ENCODE peak calls at places on chromosomes 7 and 10, in seven cellular contexts. One of them, this sample, is unnamed.

GRCh38 chr7:123879628-123880027 is 34.7 kb downstream of the HYAL4 start:
- DNase-seq in lung: no peak
- DNase-seq in psoas muscle: no peak
- DNase-seq in left ventricle myocardium inferior: no peak
- DNase-seq in heart right ventricle: no peak
- DNase-seq in Peyer's patch: no peak
- DNase-seq in adrenal gland: no peak
- DNase-seq in this sample: no peak

GRCh38 chr10:36531621-36532020 is 593.8 kb upstream of the ANKRD30A start:
- DNase-seq in lung: no peak
- DNase-seq in psoas muscle: no peak
- DNase-seq in left ventricle myocardium inferior: no peak
- DNase-seq in heart right ventricle: no peak
- DNase-seq in Peyer's patch: no peak
- DNase-seq in adrenal gland: no peak
- DNase-seq in this sample: no peak

GRCh38 chr10:49650724-49651034 is 28.8 kb upstream of the C10orf53 start:
- DNase-seq in lung: no peak
- DNase-seq in psoas muscle: no peak
- DNase-seq in left ventricle myocardium inferior: no peak
- DNase-seq in heart right ventricle: no peak
- DNase-seq in Peyer's patch: no peak
- DNase-seq in adrenal gland: no peak
- DNase-seq in this sample: no peak

GRCh38 chr7:17370901-17371550 is 72.6 kb downstream of the AHR start:
- DNase-seq in lung: no peak
- DNase-seq in psoas muscle: no peak
- DNase-seq in left ventricle myocardium inferior: no peak
- DNase-seq in heart right ventricle: no peak
- DNase-seq in Peyer's patch: no peak
- DNase-seq in adrenal gland: no peak
- DNase-seq in this sample: no peak

GRCh38 chr10:120794390-120794789 is 56.8 kb upstream of the WDR11 start:
- DNase-seq in lung: no peak
- DNase-seq in psoas muscle: no peak
- DNase-seq in left ventricle myocardium inferior: no peak
- DNase-seq in heart right ventricle: no peak
- DNase-seq in Peyer's patch: no peak
- DNase-seq in adrenal gland: no peak
- DNase-seq in this sample: no peak

GRCh38 chr7:73738220-73738611 is 386 bp downstream of the ABHD11 start:
- DNase-seq in lung: peak; percentile 64
- DNase-seq in psoas muscle: peak; percentile 63
- DNase-seq in left ventricle myocardium inferior: peak; percentile 52
- DNase-seq in heart right ventricle: no peak
- DNase-seq in Peyer's patch: peak; percentile 71
- DNase-seq in adrenal gland: peak; percentile 74
- DNase-seq in this sample: no peak

GRCh38 chr7:137990251-137990901 is 11.5 kb downstream of the CREB3L2 start:
- DNase-seq in lung: no peak
- DNase-seq in psoas muscle: no peak
- DNase-seq in left ventricle myocardium inferior: no peak
- DNase-seq in heart right ventricle: peak; percentile 30
- DNase-seq in Peyer's patch: peak; percentile 9
- DNase-seq in adrenal gland: peak; percentile 42
- DNase-seq in this sample: no peak

GRCh38 chr7:138872576-138872975 is 74.6 kb upstream of the ATP6V0A4 start:
- DNase-seq in lung: no peak
- DNase-seq in psoas muscle: no peak
- DNase-seq in left ventricle myocardium inferior: no peak
- DNase-seq in heart right ventricle: no peak
- DNase-seq in Peyer's patch: no peak
- DNase-seq in adrenal gland: no peak
- DNase-seq in this sample: no peak

GRCh38 chr7:66529889-66530615 is 98.6 kb upstream of the KCTD7 start:
- DNase-seq in lung: no peak
- DNase-seq in psoas muscle: no peak
- DNase-seq in left ventricle myocardium inferior: no peak
- DNase-seq in heart right ventricle: no peak
- DNase-seq in Peyer's patch: no peak
- DNase-seq in adrenal gland: no peak
- DNase-seq in this sample: no peak

GRCh38 chr10:105868935-105869334 is 1227.8 kb downstream of the SORCS3 start:
- DNase-seq in lung: no peak
- DNase-seq in psoas muscle: no peak
- DNase-seq in left ventricle myocardium inferior: no peak
- DNase-seq in heart right ventricle: no peak
- DNase-seq in Peyer's patch: no peak
- DNase-seq in adrenal gland: no peak
- DNase-seq in this sample: no peak

GRCh38 chr10:58967551-58968418 is 208.7 kb upstream of the PHYHIPL start:
- DNase-seq in lung: no peak
- DNase-seq in psoas muscle: no peak
- DNase-seq in left ventricle myocardium inferior: peak; percentile 18
- DNase-seq in heart right ventricle: peak; percentile 8
- DNase-seq in Peyer's patch: no peak
- DNase-seq in adrenal gland: no peak
- DNase-seq in this sample: no peak

GRCh38 chr10:24360286-24361127 is 151.6 kb downstream of the KIAA1217 start:
- DNase-seq in lung: peak; percentile 40
- DNase-seq in psoas muscle: peak; percentile 76
- DNase-seq in left ventricle myocardium inferior: peak; percentile 72
- DNase-seq in heart right ventricle: peak; percentile 76
- DNase-seq in Peyer's patch: peak; percentile 20
- DNase-seq in adrenal gland: peak; percentile 94
- DNase-seq in this sample: no peak

GRCh38 chr7:55344840-55345239 is 20.3 kb upstream of the LANCL2 start:
- DNase-seq in lung: no peak
- DNase-seq in psoas muscle: no peak
- DNase-seq in left ventricle myocardium inferior: no peak
- DNase-seq in heart right ventricle: no peak
- DNase-seq in Peyer's patch: no peak
- DNase-seq in adrenal gland: no peak
- DNase-seq in this sample: no peak

GRCh38 chr7:35869810-35870209 is 69.0 kb downstream of the SEPTIN7 start:
- DNase-seq in lung: no peak
- DNase-seq in psoas muscle: no peak
- DNase-seq in left ventricle myocardium inferior: no peak
- DNase-seq in heart right ventricle: peak; percentile 30
- DNase-seq in Peyer's patch: no peak
- DNase-seq in adrenal gland: no peak
- DNase-seq in this sample: no peak

GRCh38 chr7:156497776-156498509 is 142.6 kb upstream of the RNF32 start:
- DNase-seq in lung: peak; percentile 18
- DNase-seq in psoas muscle: no peak
- DNase-seq in left ventricle myocardium inferior: no peak
- DNase-seq in heart right ventricle: no peak
- DNase-seq in Peyer's patch: no peak
- DNase-seq in adrenal gland: no peak
- DNase-seq in this sample: no peak

GRCh38 chr10:22931948-22932347 is 4.1 kb downstream of the ARMC3 start:
- DNase-seq in lung: no peak
- DNase-seq in psoas muscle: no peak
- DNase-seq in left ventricle myocardium inferior: no peak
- DNase-seq in heart right ventricle: no peak
- DNase-seq in Peyer's patch: no peak
- DNase-seq in adrenal gland: no peak
- DNase-seq in this sample: no peak

GRCh38 chr7:7239346-7239745 is 57.0 kb downstream of the C1GALT1 start:
- DNase-seq in lung: no peak
- DNase-seq in psoas muscle: no peak
- DNase-seq in left ventricle myocardium inferior: no peak
- DNase-seq in heart right ventricle: no peak
- DNase-seq in Peyer's patch: no peak
- DNase-seq in adrenal gland: no peak
- DNase-seq in this sample: no peak

GRCh38 chr10:114943000-114943399 is 5.0 kb downstream of the TRUB1 start:
- DNase-seq in lung: no peak
- DNase-seq in psoas muscle: peak; percentile 25
- DNase-seq in left ventricle myocardium inferior: peak; percentile 24
- DNase-seq in heart right ventricle: peak; percentile 67
- DNase-seq in Peyer's patch: no peak
- DNase-seq in adrenal gland: peak; percentile 72
- DNase-seq in this sample: no peak

GRCh38 chr7:18555120-18555519 is 59.6 kb downstream of the HDAC9 start:
- DNase-seq in lung: no peak
- DNase-seq in psoas muscle: no peak
- DNase-seq in left ventricle myocardium inferior: no peak
- DNase-seq in heart right ventricle: no peak
- DNase-seq in Peyer's patch: no peak
- DNase-seq in adrenal gland: no peak
- DNase-seq in this sample: no peak
- H3K27ac ChIP-seq in lung: no peak overlapping the region
- H3K27ac ChIP-seq in psoas muscle: no peak overlapping the region
- H3K27ac ChIP-seq in left ventricle myocardium inferior: peak overlapping the region; percentile 20
- H3K27ac ChIP-seq in heart right ventricle: peak overlapping the region; percentile 7
- H3K27ac ChIP-seq in Peyer's patch: no peak overlapping the region
- H3K27ac ChIP-seq in adrenal gland: no peak overlapping the region
- H3K27ac ChIP-seq in this sample: no peak overlapping the region

DNA sequence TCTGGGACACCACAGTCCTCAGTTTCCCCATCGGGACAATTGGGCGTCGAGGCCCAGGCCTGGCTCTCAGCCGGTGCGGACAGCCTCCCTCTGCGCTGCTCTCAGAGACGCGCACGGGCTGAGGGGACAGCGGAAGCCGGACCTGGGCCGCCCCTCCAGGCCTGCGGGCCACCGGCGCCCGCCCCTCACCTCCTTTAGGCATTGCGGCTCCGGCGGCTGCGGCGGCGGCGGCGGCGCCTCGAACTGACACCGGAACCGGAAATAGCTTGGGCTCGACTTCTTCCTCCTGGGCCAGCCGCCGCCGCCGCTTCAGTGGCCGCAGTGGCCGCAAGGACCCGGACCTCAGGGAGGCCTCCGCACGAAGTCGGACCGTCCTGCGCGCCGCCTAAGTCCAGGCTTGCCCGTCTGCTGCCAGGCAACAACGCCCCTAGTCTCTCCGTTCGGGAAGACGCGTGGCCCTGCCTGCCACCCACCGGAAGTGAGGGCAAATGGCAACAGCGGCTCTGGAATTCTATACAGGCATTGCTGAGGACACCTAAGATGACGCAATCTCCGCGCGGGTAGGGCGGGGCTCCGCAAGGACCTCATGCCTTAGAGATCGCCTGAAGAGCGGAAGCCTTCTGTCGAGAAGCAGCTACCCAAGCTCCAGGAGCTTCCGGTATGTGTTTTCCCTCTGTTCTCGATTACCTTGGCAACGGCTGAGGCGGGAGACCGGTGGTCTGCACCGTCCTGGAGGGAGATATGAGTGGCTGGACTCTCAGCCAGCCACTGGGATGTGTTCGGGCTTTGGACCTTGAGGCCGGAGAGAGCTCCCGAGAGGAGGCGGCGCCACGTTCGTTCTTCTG is at the start of the genes BUD31 and PDAP1:
- DNase-seq in lung: peak; percentile 93
- DNase-seq in psoas muscle: peak; percentile 95
- DNase-seq in left ventricle myocardium inferior: peak; percentile 93
- DNase-seq in heart right ventricle: peak; percentile 93
- DNase-seq in Peyer's patch: peak; percentile 92
- DNase-seq in adrenal gland: peak; percentile 98
- DNase-seq in this sample: peak; percentile 90
- H3K4me3 ChIP-seq in lung: peak within 1 kb of the TSS; percentile 92
- H3K4me3 ChIP-seq in psoas muscle: peak within 1 kb of the TSS; percentile 95
- H3K4me3 ChIP-seq in left ventricle myocardium inferior: peak within 1 kb of the TSS; percentile 99
- H3K4me3 ChIP-seq in heart right ventricle: peak within 1 kb of the TSS; percentile 100
- H3K4me3 ChIP-seq in Peyer's patch: peak within 1 kb of the TSS; percentile 84
- H3K4me3 ChIP-seq in adrenal gland: peak within 1 kb of the TSS; percentile 99
- H3K4me3 ChIP-seq in this sample: peak within 1 kb of the TSS; percentile 99

GRCh38 chr10:26215534-26215922 is 1.0 kb upstream of the GAD2 start:
- DNase-seq in lung: no peak
- DNase-seq in psoas muscle: no peak
- DNase-seq in left ventricle myocardium inferior: no peak
- DNase-seq in heart right ventricle: no peak
- DNase-seq in Peyer's patch: no peak
- DNase-seq in adrenal gland: no peak
- DNase-seq in this sample: no peak

GRCh38 chr10:26213157-26213780 is 3.3 kb upstream of the GAD2 start:
- DNase-seq in lung: no peak
- DNase-seq in psoas muscle: no peak
- DNase-seq in left ventricle myocardium inferior: no peak
- DNase-seq in heart right ventricle: no peak
- DNase-seq in Peyer's patch: no peak
- DNase-seq in adrenal gland: no peak
- DNase-seq in this sample: no peak

GRCh38 chr10:26215923-26216576 is 524 bp upstream of the GAD2 start:
- DNase-seq in lung: no peak
- DNase-seq in psoas muscle: no peak
- DNase-seq in left ventricle myocardium inferior: no peak
- DNase-seq in heart right ventricle: peak; percentile 9
- DNase-seq in Peyer's patch: no peak
- DNase-seq in adrenal gland: no peak
- DNase-seq in this sample: no peak

GRCh38 chr10:26214004-26214403 is 2.6 kb upstream of the GAD2 start:
- DNase-seq in lung: no peak
- DNase-seq in psoas muscle: no peak
- DNase-seq in left ventricle myocardium inferior: no peak
- DNase-seq in heart right ventricle: no peak
- DNase-seq in Peyer's patch: no peak
- DNase-seq in adrenal gland: no peak
- DNase-seq in this sample: no peak

DNA sequence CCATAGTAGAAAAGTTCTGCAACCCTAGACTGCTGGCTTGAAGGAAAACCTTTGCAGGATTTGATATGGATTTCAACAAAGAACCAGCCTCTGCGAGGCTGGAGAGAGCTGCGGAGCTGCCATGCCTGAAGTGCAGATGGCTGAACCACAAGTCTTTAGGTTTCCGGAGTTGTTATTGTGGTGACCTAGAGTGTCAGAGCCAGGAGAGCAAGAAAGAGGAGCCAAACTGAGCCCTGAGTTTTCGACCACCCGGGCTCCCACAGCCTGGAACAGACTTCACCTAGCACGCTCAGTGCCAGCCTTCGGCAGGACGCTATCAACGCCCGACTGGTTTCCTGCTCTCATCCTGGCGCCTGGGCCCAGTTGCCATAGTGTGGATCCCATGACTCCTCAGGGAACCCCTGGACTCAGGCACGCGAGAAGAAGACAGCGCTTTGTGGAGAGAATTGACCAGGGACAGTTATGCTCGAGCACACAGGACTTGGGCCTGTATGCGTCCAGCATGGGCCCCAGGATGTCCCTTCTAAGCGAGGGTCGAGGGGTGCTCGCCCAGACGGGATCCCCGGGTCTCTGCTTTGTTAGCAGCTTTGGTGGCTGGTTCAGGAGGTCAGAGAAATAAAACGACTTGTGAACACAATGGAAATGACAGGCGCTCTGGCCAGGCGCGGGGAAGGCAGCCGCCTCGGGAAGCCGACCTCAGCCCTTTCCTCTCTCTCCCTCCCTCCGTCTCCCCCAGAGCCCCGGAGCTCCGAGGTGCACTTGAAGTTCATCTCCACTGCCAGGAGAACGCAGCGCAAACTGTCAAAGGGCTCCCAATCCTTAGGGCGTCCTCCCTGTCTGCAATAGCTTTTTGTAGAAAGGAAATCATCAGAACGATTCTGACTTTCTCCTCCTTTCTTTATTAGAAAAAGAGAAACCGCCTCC is 1.8 kb upstream of the GAD2 start:
- DNase-seq in lung: no peak
- DNase-seq in psoas muscle: no peak
- DNase-seq in left ventricle myocardium inferior: no peak
- DNase-seq in heart right ventricle: no peak
- DNase-seq in Peyer's patch: no peak
- DNase-seq in adrenal gland: no peak
- DNase-seq in this sample: no peak
- H3K4me1 ChIP-seq in lung: peaks cover 11% of the 10 kb centered on the region
- H3K4me1 ChIP-seq in psoas muscle: no peaks in the 10 kb centered on the region
- H3K4me1 ChIP-seq in left ventricle myocardium inferior: peaks cover 37% of the 10 kb centered on the region
- H3K4me1 ChIP-seq in heart right ventricle: peaks cover 29% of the 10 kb centered on the region
- H3K4me1 ChIP-seq in Peyer's patch: peaks cover 12% of the 10 kb centered on the region
- H3K4me1 ChIP-seq in adrenal gland: no peaks in the 10 kb centered on the region
- H3K4me1 ChIP-seq in this sample: no peaks in the 10 kb centered on the region

GRCh38 chr7:127438836-127439235 is 46.3 kb upstream of the ZNF800 start:
- DNase-seq in lung: no peak
- DNase-seq in psoas muscle: no peak
- DNase-seq in left ventricle myocardium inferior: no peak
- DNase-seq in heart right ventricle: no peak
- DNase-seq in Peyer's patch: no peak
- DNase-seq in adrenal gland: no peak
- DNase-seq in this sample: no peak
- H3K27ac ChIP-seq in lung: no peak overlapping the region
- H3K27ac ChIP-seq in psoas muscle: no peak overlapping the region
- H3K27ac ChIP-seq in left ventricle myocardium inferior: no peak overlapping the region
- H3K27ac ChIP-seq in heart right ventricle: no peak overlapping the region
- H3K27ac ChIP-seq in Peyer's patch: no peak overlapping the region
- H3K27ac ChIP-seq in adrenal gland: no peak overlapping the region
- H3K27ac ChIP-seq in this sample: no peak overlapping the region

This sample was measured in RWPE2.